ENCODE peak calls at places on chromosomes 16 and 17, in ten cellular contexts. P, C, D, Q, T, R, M, E, U and N are unnamed samples.

GRCh38 chr17:8441690-8442089 is 6.0 kb downstream of the NDEL1 start:
- DNase-seq in P (no peak), C (no peak), D (no peak), Q (no peak), T (no peak), R (no peak), M (no peak), E (no peak), U (no peak), N (no peak)

GRCh38 chr16:1112506-1113184 is 16.6 kb upstream of the C1QTNF8 start:
- DNase-seq in P (no peak), C (no peak), D (no peak), Q (no peak), T (no peak), R (no peak), M (no peak), E (no peak), U (no peak), N (no peak)

GRCh38 chr17:79220715-79221291 is 146.2 kb downstream of the ENGASE start:
- DNase-seq in P (peak), C (no peak), D (peak), Q (no peak), T (no peak), R (no peak), M (no peak), E (no peak), U (peak), N (no peak)

GRCh38 chr17:82531431-82531881 is 11.9 kb downstream of the FOXK2 start:
- DNase-seq in P (no peak), C (no peak), D (no peak), Q (no peak), T (no peak), R (no peak), M (no peak), E (peak), U (no peak), N (peak)

GRCh38 chr17:27623578-27623977 is 7.4 kb upstream of the LGALS9 start:
- DNase-seq in P (no peak), C (no peak), D (no peak), Q (no peak), T (no peak), R (no peak), M (no peak), E (no peak), U (no peak), N (no peak)

GRCh38 chr16:67542464-67542863 is 13.8 kb downstream of the RIPOR1 start:
- DNase-seq in P (no peak), C (no peak), D (no peak), Q (peak), T (no peak), R (peak), M (peak), E (peak), U (no peak), N (peak)

GRCh38 chr16:67966549-67967182 is 1.8 kb downstream of the SLC12A4 start:
- DNase-seq in P (no peak), C (no peak), D (no peak), Q (no peak), T (no peak), R (no peak), M (no peak), E (peak), U (no peak), N (peak)

GRCh38 chr16:57149391-57149790 is 36.4 kb downstream of the PSME3IP1 start:
- DNase-seq in P (no peak), C (no peak), D (no peak), Q (no peak), T (no peak), R (no peak), M (no peak), E (no peak), U (no peak), N (no peak)

GRCh38 chr16:77759821-77760220 is 28.5 kb upstream of the VAT1L start:
- DNase-seq in P (no peak), C (no peak), D (no peak), Q (no peak), T (no peak), R (no peak), M (no peak), E (no peak), U (no peak), N (peak)

GRCh38 chr16:1447965-1448364 is 3.6 kb upstream of the CCDC154 start:
- DNase-seq in P (no peak), C (no peak), D (no peak), Q (no peak), T (no peak), R (no peak), M (no peak), E (no peak), U (no peak), N (no peak)

GRCh38 chr17:82338858-82339633 is 5.5 kb upstream of the SECTM1 start:
- DNase-seq in P (no peak), C (no peak), D (no peak), Q (no peak), T (no peak), R (no peak), M (no peak), E (peak), U (no peak), N (peak)

GRCh38 chr17:58215685-58216084 is 3.4 kb downstream of the MKS1 start:
- DNase-seq in P (no peak), C (no peak), D (no peak), Q (no peak), T (no peak), R (no peak), M (no peak), E (no peak), U (no peak), N (no peak)

GRCh38 chr16:77782694-77783093 is 5.7 kb upstream of the VAT1L start:
- DNase-seq in P (no peak), C (no peak), D (no peak), Q (no peak), T (no peak), R (no peak), M (no peak), E (no peak), U (no peak), N (peak)

GRCh38 chr16:373848-374615 is 3.7 kb upstream of the MRPL28 start:
- DNase-seq in P (no peak), C (no peak), D (no peak), Q (no peak), T (no peak), R (no peak), M (no peak), E (no peak), U (no peak), N (no peak)

GRCh38 chr16:12191102-12191501 is 214.6 kb downstream of the SNX29 start:
- DNase-seq in P (no peak), C (peak), D (no peak), Q (no peak), T (no peak), R (no peak), M (no peak), E (no peak), U (no peak), N (no peak)

GRCh38 chr16:64094992-64095579 is 1026.8 kb downstream of the CDH11 start:
- DNase-seq in P (no peak), C (no peak), D (peak), Q (no peak), T (no peak), R (peak), M (no peak), E (peak), U (no peak), N (peak)

GRCh38 chr16:73057369-73058210 is 9.7 kb upstream of the ZFHX3 start:
- DNase-seq in P (peak), C (no peak), D (peak), Q (no peak), T (no peak), R (no peak), M (no peak), E (peak), U (no peak), N (no peak)

GRCh38 chr17:59972778-59973177 is 8.2 kb upstream of the RNFT1 start:
- DNase-seq in P (no peak), C (no peak), D (no peak), Q (no peak), T (no peak), R (no peak), M (no peak), E (peak), U (no peak), N (peak)

GRCh38 chr17:17179371-17179827 is 26.7 kb downstream of the PLD6 start:
- DNase-seq in P (no peak), C (no peak), D (no peak), Q (no peak), T (no peak), R (no peak), M (peak), E (no peak), U (no peak), N (no peak)

GRCh38 chr16:66166451-66166850 is 200.0 kb upstream of the CDH5 start:
- DNase-seq in P (no peak), C (no peak), D (no peak), Q (no peak), T (no peak), R (no peak), M (no peak), E (no peak), U (no peak), N (no peak)

GRCh38 chr17:59825533-59826316 is 67.0 kb downstream of the TUBD1 start:
- DNase-seq in P (no peak), C (no peak), D (no peak), Q (no peak), T (no peak), R (peak), M (no peak), E (peak), U (no peak), N (peak)

GRCh38 chr16:67481561-67482259 is 753 bp upstream of the ATP6V0D1 start:
- DNase-seq in P (no peak), C (no peak), D (peak), Q (peak), T (no peak), R (no peak), M (no peak), E (no peak), U (no peak), N (no peak)